ENCODE peak calls at places on chromosomes 13 and 19, in four cellular contexts. R is fibroblast of villous mesenchyme, U is activated T-cell treated with anti-CD3 and anti-CD28 coated beads for 24 hours, A is epithelial cell of prostate. Q is an unnamed sample.

GRCh38 chr13:82688400-82688999 is 1193.8 kb downstream of the SLITRK1 start:
- DNase-seq in R (no peak), U (no peak), A (no peak), Q (peak)

GRCh38 chr19:48999481-49000325 is 6.0 kb downstream of the RUVBL2 start:
- DNase-seq in R (peak), U (no peak), A (peak), Q (no peak)

GRCh38 chr13:50893211-50893852 is 16.3 kb upstream of the RNASEH2B start:
- DNase-seq in R (peak), U (no peak), A (no peak), Q (no peak)

GRCh38 chr13:22061371-22061805 is 390.5 kb downstream of the FGF9 start:
- DNase-seq in R (no peak), U (peak), A (no peak), Q (no peak)

GRCh38 chr19:33720155-33720493 is 76.5 kb upstream of the KCTD15 start:
- DNase-seq in R (no peak), U (no peak), A (no peak), Q (no peak)

GRCh38 chr13:24491853-24492252 is 20.7 kb downstream of the PARP4 start:
- DNase-seq in R (no peak), U (no peak), A (no peak), Q (no peak)

GRCh38 chr13:20198781-20199180 is 6.0 kb upstream of the GJB2 start:
- DNase-seq in R (no peak), U (no peak), A (no peak), Q (peak)

GRCh38 chr19:22052644-22053013 is 345 bp downstream of the ZNF257 start:
- DNase-seq in R (no peak), U (no peak), A (no peak), Q (no peak)

GRCh38 chr19:4343845-4344713 is 717 bp downstream of the MPND start:
- DNase-seq in R (no peak), U (no peak), A (no peak), Q (no peak)

GRCh38 chr13:66076417-66076816 is 1153.7 kb downstream of the PCDH9 start:
- DNase-seq in R (no peak), U (no peak), A (no peak), Q (no peak)

GRCh38 chr13:86052141-86052540 is 252.9 kb upstream of the SLITRK6 start:
- DNase-seq in R (no peak), U (no peak), A (no peak), Q (no peak)

GRCh38 chr19:10238172-10238783 is 7.1 kb upstream of the S1PR2 start:
- DNase-seq in R (peak), U (no peak), A (no peak), Q (no peak)

GRCh38 chr13:21232196-21232595 is 55.7 kb downstream of the MRPL57 start:
- DNase-seq in R (peak), U (no peak), A (no peak), Q (no peak)

GRCh38 chr19:40650749-40651305 is 39.6 kb downstream of the NUMBL start:
- DNase-seq in R (peak), U (no peak), A (no peak), Q (no peak)

GRCh38 chr19:49690656-49691242 is at the start of gene CPT1C:
- DNase-seq in R (peak), U (peak), A (no peak), Q (no peak)

GRCh38 chr13:88586263-88586662 is 915.1 kb downstream of the SLITRK5 start:
- DNase-seq in R (no peak), U (no peak), A (no peak), Q (peak)

GRCh38 chr19:41708481-41708880 is at the start of gene CEACAM5:
- DNase-seq in R (no peak), U (no peak), A (no peak), Q (no peak)

GRCh38 chr13:29490561-29490960 is 104.9 kb downstream of the SLC7A1 start:
- DNase-seq in R (no peak), U (no peak), A (no peak), Q (no peak)

GRCh38 chr13:43159007-43159406 is 135.6 kb downstream of the DNAJC15 start:
- DNase-seq in R (peak), U (no peak), A (no peak), Q (no peak)

GRCh38 chr13:91567485-91568207 is 169.2 kb downstream of the GPC5 start:
- DNase-seq in R (no peak), U (no peak), A (no peak), Q (no peak)

GRCh38 chr19:15871570-15871969 is 26.3 kb downstream of the CYP4F2 start:
- DNase-seq in R (no peak), U (peak), A (no peak), Q (no peak)

GRCh38 chr13:38166121-38166520 is 183.5 kb upstream of the UFM1 start:
- DNase-seq in R (peak), U (no peak), A (no peak), Q (peak)

GRCh38 chr19:30341646-30342201 is 30.5 kb upstream of the ZNF536 start:
- DNase-seq in R (no peak), U (no peak), A (no peak), Q (no peak)

GRCh38 chr13:43368003-43368402 is 344.6 kb downstream of the DNAJC15 start:
- DNase-seq in R (peak), U (no peak), A (no peak), Q (no peak)

GRCh38 chr19:41327499-41328156 is 17.7 kb downstream of the CCDC97 start:
- DNase-seq in R (no peak), U (peak), A (peak), Q (peak)

GRCh38 chr13:104847863-104848262 is 1687.6 kb downstream of the EFNB2 start:
- DNase-seq in R (no peak), U (no peak), A (no peak), Q (no peak)

GRCh38 chr13:53499551-53499950 is 470.9 kb downstream of the OLFM4 start:
- DNase-seq in R (no peak), U (no peak), A (no peak), Q (no peak)

GRCh38 chr19:55304279-55304978 is 20.6 kb downstream of the BRSK1 start:
- DNase-seq in R (peak), U (no peak), A (no peak), Q (no peak)

GRCh38 chr19:44580366-44580895 is 32.9 kb upstream of the IGSF23 start:
- DNase-seq in R (no peak), U (no peak), A (no peak), Q (no peak)

GRCh38 chr13:24717217-24717616 is 37.0 kb downstream of the ATP12A start:
- DNase-seq in R (no peak), U (no peak), A (no peak), Q (no peak)

GRCh38 chr13:59250276-59250990 is 913.3 kb downstream of the DIAPH3 start:
- DNase-seq in R (no peak), U (no peak), A (no peak), Q (no peak)

GRCh38 chr13:108944760-108945159 is 315.3 kb downstream of the MYO16 start:
- DNase-seq in R (peak), U (no peak), A (no peak), Q (no peak)

GRCh38 chr19:55382013-55382412 is 2.1 kb downstream of the TMEM238 start:
- DNase-seq in R (no peak), U (no peak), A (no peak), Q (no peak)

GRCh38 chr13:35165205-35165604 is 223.1 kb downstream of the NBEA start:
- DNase-seq in R (no peak), U (no peak), A (no peak), Q (no peak)

GRCh38 chr13:97175041-97175440 is 47.1 kb upstream of the MBNL2 start:
- DNase-seq in R (no peak), U (no peak), A (no peak), Q (no peak)

GRCh38 chr19:3494051-3494450 is 6.4 kb downstream of the DOHH start:
- DNase-seq in R (no peak), U (no peak), A (no peak), Q (no peak)

GRCh38 chr19:17243340-17243853 is 2.3 kb downstream of the NR2F6 start:
- DNase-seq in R (no peak), U (no peak), A (no peak), Q (no peak)

Q was measured in foreskin keratinocyte.